ENCODE peak calls at places on chromosomes 16 and 17, in five cellular contexts. B, A, L, Q and N are unnamed samples.

GRCh38 chr17:72387969-72388368 is 267.1 kb downstream of the SOX9 start:
- DNase-seq in A (no peak), L (no peak), B (no peak), Q (no peak), N (no peak)

GRCh38 chr17:48915459-48916282 is 7.5 kb downstream of the UBE2Z start:
- DNase-seq in Q (peak), L (no peak), A (no peak), B (peak), N (peak)

GRCh38 chr16:82108101-82108500 is 61.9 kb downstream of the MPHOSPH6 start:
- DNase-seq in B (no peak), A (no peak), Q (no peak), L (no peak), N (no peak)

GRCh38 chr17:64982139-64982802 is 63.0 kb upstream of the LRRC37A3 start:
- DNase-seq in A (no peak), L (no peak), B (no peak), Q (no peak), N (no peak)

GRCh38 chr16:2952679-2953078 is 11.4 kb upstream of the KREMEN2 start:
- DNase-seq in Q (no peak), A (no peak), L (no peak), B (no peak), N (no peak)

GRCh38 chr16:70749681-70750601 is 51.0 kb downstream of the VAC14 start:
- DNase-seq in L (no peak), Q (no peak), A (no peak), B (no peak), N (no peak)

GRCh38 chr17:66308856-66309255 is 6.4 kb downstream of the PRKCA start:
- DNase-seq in L (no peak), A (no peak), B (no peak), Q (no peak), N (no peak)

GRCh38 chr17:77332034-77332971 is 191.5 kb downstream of the SEC14L1 start:
- DNase-seq in B (no peak), Q (peak), L (peak), A (peak), N (no peak)

GRCh38 chr16:72588554-72588953 is 416.6 kb upstream of the PMFBP1 start:
- DNase-seq in A (no peak), Q (no peak), B (no peak), L (no peak), N (no peak)

GRCh38 chr16:85982563-85982939 is 83.6 kb downstream of the IRF8 start:
- DNase-seq in Q (no peak), L (no peak), A (peak), B (no peak), N (no peak)

GRCh38 chr16:10266809-10267208 is 84.6 kb upstream of the GRIN2A start:
- DNase-seq in L (no peak), A (no peak), Q (peak), B (no peak), N (no peak)

GRCh38 chr17:75774988-75775668 is 9.5 kb upstream of the UNK start:
- DNase-seq in B (peak), L (no peak), Q (peak), A (peak), N (peak)

GRCh38 chr17:38459556-38459955 is 31.3 kb downstream of the ARHGAP23 start:
- DNase-seq in B (no peak), L (no peak), A (no peak), Q (no peak), N (no peak)

GRCh38 chr17:27965224-27965623 is 72.1 kb upstream of the LYRM9 start:
- DNase-seq in B (no peak), Q (no peak), A (no peak), L (no peak), N (no peak)

GRCh38 chr16:48613061-48613957 is 3.3 kb upstream of the N4BP1 start:
- DNase-seq in L (peak), B (peak), Q (peak), A (no peak), N (peak)

GRCh38 chr17:49456172-49456965 is 38.7 kb upstream of the NGFR start:
- DNase-seq in Q (no peak), L (no peak), B (peak), A (no peak), N (peak)

GRCh38 chr17:66676421-66676820 is 158.5 kb upstream of the CACNG5 start:
- DNase-seq in B (no peak), A (peak), Q (no peak), L (peak), N (peak)

GRCh38 chr17:78355701-78356100 is 4.2 kb downstream of the SOCS3 start:
- DNase-seq in B (no peak), A (no peak), Q (no peak), L (no peak), N (no peak)

GRCh38 chr16:12305847-12306246 is 329.3 kb downstream of the SNX29 start:
- DNase-seq in B (no peak), A (no peak), Q (no peak), L (no peak), N (no peak)

GRCh38 chr16:23914935-23915549 is 79.3 kb downstream of the PRKCB start:
- DNase-seq in A (no peak), Q (no peak), L (no peak), B (no peak), N (no peak)

DNA sequence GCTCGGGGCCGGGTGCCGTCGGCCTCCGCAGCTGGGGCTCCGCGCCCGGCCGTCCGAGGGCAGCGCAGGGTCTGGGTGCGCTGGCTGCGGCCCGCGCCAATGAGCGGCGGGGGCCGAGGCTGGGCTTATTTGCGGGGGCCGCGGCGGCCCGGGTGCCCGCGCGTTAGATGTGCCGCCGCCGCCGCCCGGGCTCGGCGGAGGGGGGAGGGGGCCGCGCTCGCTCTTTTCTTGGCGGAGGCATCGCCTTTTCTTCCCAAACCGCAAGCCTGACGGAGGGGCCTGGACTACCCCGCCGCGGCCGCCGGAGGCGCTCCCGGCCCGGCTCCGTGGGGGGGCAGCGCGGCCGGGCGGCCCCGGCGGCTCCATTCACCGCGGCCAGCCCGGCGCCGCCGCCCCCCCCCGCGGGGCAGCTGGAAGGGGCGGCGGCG is at the start of gene NOTUM:
- DNase-seq in Q (no peak), L (no peak), B (peak), A (no peak), N (peak)
- TF ChIP-seq CTCF in Q (no peak), L (no peak), B (peak), A (no peak), N (no peak)

DNA sequence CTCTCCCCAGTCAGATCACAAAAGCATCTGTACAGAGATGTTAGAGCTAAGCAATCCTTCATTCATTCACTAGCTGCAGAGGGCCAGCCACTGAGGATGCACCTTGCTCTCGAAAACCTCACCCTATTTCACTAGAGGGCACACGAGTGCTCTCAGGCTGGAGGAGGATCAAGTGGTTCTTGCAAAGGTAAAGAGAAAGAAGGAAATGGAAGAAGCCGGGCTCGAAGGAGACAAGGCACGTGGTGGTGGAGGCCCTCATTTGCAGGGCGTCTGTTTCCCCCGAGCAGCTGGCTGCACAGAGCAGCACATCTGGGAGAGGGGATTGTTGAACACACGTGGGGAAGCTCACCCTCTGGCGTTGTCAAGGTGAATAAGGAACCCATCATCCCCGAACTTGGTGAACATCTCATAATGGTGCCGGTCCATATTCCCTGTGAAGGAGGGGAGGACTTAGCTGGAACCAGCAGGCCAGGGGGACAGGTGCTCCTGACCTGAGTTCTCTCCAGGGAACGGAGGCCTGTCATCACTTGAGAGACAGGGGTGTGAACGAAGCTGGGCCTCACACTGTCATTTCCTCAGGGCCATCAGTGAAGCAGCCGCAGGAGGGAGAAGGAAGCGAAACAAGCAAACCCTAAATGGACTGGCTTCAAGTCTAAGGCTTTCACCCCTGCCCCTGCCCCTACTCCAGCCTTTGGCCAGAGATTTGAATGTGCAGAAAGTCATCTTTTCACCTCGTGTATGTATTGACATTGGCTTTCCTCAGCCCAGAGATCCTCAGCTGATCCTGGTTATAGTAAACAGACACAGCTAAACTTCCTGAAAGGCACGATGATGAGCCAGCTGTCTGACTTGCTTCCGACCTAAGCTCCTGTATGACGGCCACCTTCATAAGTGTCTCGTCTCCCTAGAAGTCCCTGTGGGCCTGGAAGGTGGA is 27.6 kb downstream of the PRKAR1A start:
- DNase-seq in Q (no peak), L (no peak), A (peak), B (peak), N (peak)
- TF ChIP-seq CTCF in Q (no peak), L (no peak), A (peak), B (peak), N (peak)

GRCh38 chr17:18320301-18320700 is 5.2 kb downstream of the SMCR8 start:
- DNase-seq in L (no peak), A (no peak), B (no peak), Q (no peak), N (no peak)

GRCh38 chr17:18319604-18320256 is 4.6 kb downstream of the SMCR8 start:
- DNase-seq in Q (peak), L (no peak), A (no peak), B (peak), N (peak)

GRCh38 chr17:18322522-18322921 is 7.4 kb downstream of the SMCR8 start:
- DNase-seq in A (no peak), Q (no peak), B (no peak), L (no peak), N (no peak)

GRCh38 chr17:18323007-18323406 is 7.9 kb downstream of the SMCR8 start:
- DNase-seq in A (no peak), B (no peak), L (no peak), Q (no peak), N (no peak)

DNA sequence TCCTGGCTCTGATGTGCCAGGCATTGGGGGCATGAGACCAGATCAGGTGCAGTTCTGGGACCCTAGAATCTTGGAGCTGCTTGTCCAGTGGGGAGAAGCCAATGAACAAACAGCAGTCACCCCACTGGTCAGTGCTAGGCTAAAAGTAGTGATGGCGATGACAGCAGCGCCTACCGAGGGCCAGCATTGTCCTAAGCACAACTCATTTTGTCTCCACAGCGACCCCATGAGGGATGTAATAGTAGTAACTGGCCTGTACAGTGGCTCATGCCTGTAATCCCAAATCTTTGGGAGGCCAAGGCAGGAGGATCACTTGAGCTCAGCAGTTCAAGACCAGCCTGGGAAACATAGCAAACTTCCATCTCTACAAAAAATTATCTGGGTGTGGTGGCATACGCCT is 6.2 kb downstream of the SMCR8 start:
- DNase-seq in A (no peak), B (no peak), Q (no peak), L (no peak), N (no peak)
- TF ChIP-seq CTCF in A (peak), B (no peak), Q (no peak), L (no peak), N (no peak)

DNA sequence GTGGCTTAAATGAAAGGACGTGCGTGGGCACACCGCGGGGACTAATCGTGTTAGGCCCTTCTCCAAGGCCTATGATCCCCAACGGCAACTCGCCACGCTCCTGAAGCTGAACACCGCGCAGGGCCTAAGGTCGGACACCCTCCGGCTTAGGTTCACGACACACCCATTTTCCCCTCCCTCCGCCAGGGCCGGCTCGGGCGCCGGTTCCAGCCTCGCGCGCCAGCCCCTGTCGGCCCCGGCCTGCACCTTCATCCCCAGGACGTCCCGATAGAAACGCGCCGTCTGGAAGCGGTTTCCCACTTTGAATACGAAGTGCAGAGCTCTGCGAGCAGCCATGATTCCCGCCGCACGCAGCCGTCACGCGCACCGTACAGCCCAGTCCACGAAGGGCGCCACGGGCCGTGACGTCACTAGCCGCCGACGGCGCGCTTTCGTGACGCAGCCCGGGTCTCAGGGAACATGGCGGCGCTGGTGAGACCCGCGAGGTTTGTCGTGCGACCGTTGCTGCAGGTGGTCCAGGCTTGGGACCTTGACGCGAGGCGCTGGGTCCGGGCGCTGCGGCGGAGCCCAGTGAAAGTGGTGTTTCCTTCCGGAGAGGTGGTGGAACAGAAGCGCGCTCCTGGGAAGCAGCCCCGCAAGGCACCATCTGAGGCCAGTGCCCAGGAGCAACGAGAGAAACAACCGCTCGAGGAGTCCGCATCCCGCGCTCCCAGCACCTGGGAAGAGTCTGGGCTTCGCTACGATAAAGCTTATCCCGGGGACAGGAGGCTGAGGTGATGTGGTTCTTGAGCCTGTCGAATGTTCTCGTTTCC is at the start of the genes GLOD4 and MRM3:
- DNase-seq in A (peak), B (peak), Q (peak), L (peak), N (peak)
- TF ChIP-seq CTCF in A (peak), B (peak), Q (peak), L (peak), N (no peak)

DNA sequence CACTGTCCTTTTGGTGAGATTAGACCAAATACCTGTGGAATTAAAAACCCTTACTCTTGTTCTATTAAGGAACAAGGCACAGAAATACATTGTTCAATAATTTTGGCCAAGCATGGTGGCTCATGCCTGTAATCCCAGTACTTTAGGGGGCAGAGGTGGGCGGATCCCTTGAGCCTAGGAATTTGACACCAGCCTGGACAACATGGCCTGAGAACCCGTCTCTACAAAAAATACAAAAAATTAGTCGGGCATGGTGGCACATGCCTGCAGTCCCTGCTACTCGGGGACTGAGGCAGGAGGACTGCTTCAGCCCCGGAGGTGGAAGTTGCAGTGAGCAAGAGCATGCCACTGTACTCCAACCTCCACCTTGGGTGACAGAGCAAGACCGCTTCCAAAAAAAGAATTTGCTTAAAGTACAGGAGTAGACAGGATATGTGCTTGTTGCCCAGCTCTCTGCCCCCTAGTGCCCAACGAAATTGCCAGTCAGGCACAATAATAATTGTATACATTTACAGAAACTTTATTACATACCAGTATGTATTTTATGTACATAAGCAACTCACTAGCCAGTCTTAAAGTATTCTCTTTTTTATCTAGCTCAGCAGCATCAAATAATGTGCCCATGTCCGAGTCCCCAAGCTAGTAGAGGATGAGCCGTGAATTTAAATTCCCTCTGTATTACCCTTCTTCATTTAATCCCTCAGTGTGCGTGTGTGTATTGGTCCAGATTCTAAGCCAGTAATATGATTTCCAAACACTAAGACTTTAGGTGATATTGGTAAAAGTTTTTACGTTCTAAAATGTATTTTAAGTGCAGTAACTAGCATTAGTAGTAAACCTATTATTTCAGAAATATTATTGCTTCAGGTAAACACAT is 1.4 kb downstream of the THUMPD1 start:
- DNase-seq in L (peak), A (no peak), Q (peak), B (peak), N (no peak)
- TF ChIP-seq CTCF in L (peak), A (peak), Q (peak), B (peak), N (peak)